ENCODE peak calls at places on chromosome 20, in nine cellular contexts. L is brain microvascular endothelial cell, Z is GM13976, R is adrenal gland, F is transverse colon, G is kidney, O is bronchial epithelial cell, H is pancreas, J is astrocyte. W is an unnamed sample.

GRCh38 chr20:49323622-49324238 is 45.9 kb upstream of the ZNFX1 start:
- DNase-seq in J (peak), O (peak), R (no peak), L (peak), F (no peak), G (no peak), Z (peak), H (no peak), W (no peak)

GRCh38 chr20:32490942-32491763 is 94.0 kb downstream of the NOL4L start:
- DNase-seq in F (no peak), Z (no peak), G (peak), J (no peak), R (no peak), L (no peak), H (no peak), O (no peak), W (no peak)

GRCh38 chr20:61660559-61660958 is 405.1 kb downstream of the TAF4 start:
- DNase-seq in L (no peak), R (no peak), G (no peak), H (no peak), F (no peak), Z (no peak), O (no peak), J (no peak), W (no peak)

GRCh38 chr20:48246391-48246790 is 461.1 kb upstream of the SULF2 start:
- DNase-seq in Z (no peak), H (no peak), L (no peak), G (no peak), F (no peak), J (no peak), O (no peak), R (no peak), W (no peak)

GRCh38 chr20:31849306-31849930 is 4.0 kb upstream of the FOXS1 start:
- DNase-seq in F (peak), H (peak), O (peak), J (no peak), Z (no peak), R (no peak), L (no peak), G (peak), W (no peak)

GRCh38 chr20:59775221-59776055 is 158.0 kb downstream of the SYCP2 start:
- DNase-seq in J (no peak), H (peak), G (no peak), O (no peak), L (no peak), R (peak), F (no peak), Z (peak), W (no peak)

GRCh38 chr20:881051-881820 is 34.9 kb downstream of the ANGPT4 start:
- DNase-seq in R (no peak), F (no peak), J (peak), O (peak), H (no peak), G (no peak), L (peak), Z (no peak), W (no peak)

GRCh38 chr20:60365063-60365640 is 406.9 kb downstream of the CDH26 start:
- DNase-seq in Z (no peak), H (no peak), L (no peak), J (no peak), F (no peak), R (no peak), O (no peak), G (no peak), W (no peak)

GRCh38 chr20:35972445-35972844 is 4.1 kb downstream of the CNBD2 start:
- DNase-seq in G (no peak), J (no peak), F (no peak), O (no peak), L (no peak), Z (no peak), H (no peak), R (no peak), W (no peak)

GRCh38 chr20:48750941-48751620 is 76.7 kb downstream of the PREX1 start:
- DNase-seq in Z (no peak), R (peak), G (peak), H (no peak), F (peak), O (no peak), L (no peak), J (peak), W (no peak)

GRCh38 chr20:46552460-46553420 is 2.3 kb upstream of the OCSTAMP start:
- DNase-seq in R (no peak), G (no peak), F (no peak), Z (peak), O (no peak), J (no peak), H (no peak), L (no peak), W (no peak)

GRCh38 chr20:12171927-12172581 is 254.4 kb downstream of the BTBD3 start:
- DNase-seq in O (no peak), G (no peak), L (peak), H (no peak), R (no peak), F (no peak), J (peak), Z (no peak), W (no peak)

GRCh38 chr20:57760698-57761412 is 51.0 kb upstream of the PMEPA1 start:
- DNase-seq in F (no peak), H (no peak), J (no peak), L (no peak), G (no peak), R (no peak), O (peak), Z (no peak), W (no peak)

GRCh38 chr20:38260378-38261053 is at the start of gene KIAA1755:
- DNase-seq in G (peak), Z (no peak), F (no peak), R (no peak), O (no peak), L (no peak), H (no peak), J (no peak), W (no peak)

GRCh38 chr20:10673176-10673830 is 496 bp downstream of the JAG1 start:
- DNase-seq in O (no peak), F (peak), R (peak), L (no peak), Z (peak), J (no peak), G (peak), H (peak), W (no peak)

GRCh38 chr20:49534314-49534713 is 33.6 kb downstream of the PTGIS start:
- DNase-seq in H (no peak), R (peak), F (peak), J (peak), O (peak), L (peak), Z (peak), G (no peak), W (no peak)

GRCh38 chr20:47043076-47043475 is 148.4 kb downstream of the EYA2 start:
- DNase-seq in O (no peak), H (no peak), J (no peak), F (no peak), Z (no peak), G (no peak), L (no peak), R (no peak), W (no peak)

GRCh38 chr20:50817776-50818172 is 22.9 kb downstream of the BCAS4 start:
- DNase-seq in L (no peak), R (no peak), G (peak), F (no peak), J (no peak), H (no peak), Z (no peak), O (no peak), W (no peak)

GRCh38 chr20:48617481-48617880 is 210.3 kb downstream of the PREX1 start:
- DNase-seq in F (no peak), Z (no peak), H (no peak), L (no peak), G (peak), O (no peak), R (no peak), J (no peak), W (no peak)

GRCh38 chr20:60310551-60310950 is 352.3 kb downstream of the CDH26 start:
- DNase-seq in R (no peak), F (no peak), G (no peak), L (no peak), O (no peak), H (no peak), J (no peak), Z (no peak), W (no peak)

GRCh38 chr20:1707588-1708449 is 50.2 kb upstream of the SIRPG start:
- DNase-seq in Z (no peak), R (no peak), J (no peak), O (no peak), G (no peak), H (no peak), F (no peak), L (no peak), W (no peak)

GRCh38 chr20:33415948-33416347 is 14.6 kb upstream of the CDK5RAP1 start:
- DNase-seq in Z (no peak), R (peak), L (no peak), G (peak), H (no peak), F (no peak), O (peak), J (no peak), W (no peak)

GRCh38 chr20:55194947-55195346 is 719.6 kb downstream of the DOK5 start:
- DNase-seq in H (no peak), J (no peak), Z (no peak), O (no peak), G (no peak), R (no peak), L (no peak), F (no peak), W (no peak)

GRCh38 chr20:21781446-21782075 is 76.1 kb downstream of the PAX1 start:
- DNase-seq in Z (no peak), G (no peak), J (no peak), H (no peak), O (no peak), F (no peak), R (no peak), L (no peak), W (no peak)

GRCh38 chr20:57707849-57708693 is 1.7 kb downstream of the PMEPA1 start:
- DNase-seq in Z (no peak), F (no peak), J (peak), L (no peak), R (no peak), H (no peak), G (no peak), O (no peak), W (no peak)

GRCh38 chr20:16518068-16518783 is 55.0 kb downstream of the KIF16B start:
- DNase-seq in Z (peak), H (no peak), J (peak), G (no peak), F (peak), L (peak), R (peak), O (peak), W (peak)
- TF ChIP-seq CTCF in Z (peak), H (peak), J (peak), G (peak), F (peak), L (peak), R (peak), O (peak), W (peak)

GRCh38 chr20:25070821-25071473 is 11.0 kb downstream of the VSX1 start:
- DNase-seq in F (peak), H (no peak), O (no peak), R (peak), L (no peak), Z (no peak), J (no peak), G (no peak), W (no peak)
- TF ChIP-seq CTCF in F (no peak), H (no peak), O (no peak), R (no peak), L (no peak), Z (no peak), J (no peak), G (no peak), W (no peak)

DNA sequence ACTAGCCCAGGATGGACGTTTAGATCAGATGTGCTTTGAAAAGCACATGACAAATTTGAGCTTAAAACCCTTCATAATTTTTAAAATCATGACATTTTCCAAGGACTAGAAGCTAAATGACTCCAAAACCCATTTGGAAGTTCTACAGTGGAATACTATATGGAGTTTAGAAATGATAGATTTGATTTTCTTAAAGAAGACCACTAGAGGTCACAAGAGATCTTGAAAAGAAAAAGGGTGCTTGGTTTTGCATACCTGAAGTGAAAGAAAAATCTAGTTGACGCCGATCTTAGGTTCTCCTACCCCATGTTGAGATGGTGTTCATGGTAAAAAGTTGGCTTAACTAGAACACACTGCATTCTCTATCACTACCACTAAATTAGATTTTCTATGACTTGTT is 31.5 kb downstream of the CFAP61 start:
- DNase-seq in R (no peak), F (no peak), O (peak), J (peak), G (no peak), H (no peak), L (no peak), Z (peak), W (no peak)
- TF ChIP-seq CTCF in R (peak), F (peak), O (peak), J (peak), G (peak), H (peak), L (peak), Z (peak), W (peak)

GRCh38 chr20:52747736-52748135 is 224.4 kb upstream of the TSHZ2 start:
- DNase-seq in R (no peak), Z (no peak), H (peak), G (no peak), L (no peak), J (peak), F (no peak), O (peak), W (no peak)
- TF ChIP-seq CTCF in R (no peak), Z (peak), H (peak), G (no peak), L (no peak), J (no peak), F (no peak), O (peak), W (peak)

DNA sequence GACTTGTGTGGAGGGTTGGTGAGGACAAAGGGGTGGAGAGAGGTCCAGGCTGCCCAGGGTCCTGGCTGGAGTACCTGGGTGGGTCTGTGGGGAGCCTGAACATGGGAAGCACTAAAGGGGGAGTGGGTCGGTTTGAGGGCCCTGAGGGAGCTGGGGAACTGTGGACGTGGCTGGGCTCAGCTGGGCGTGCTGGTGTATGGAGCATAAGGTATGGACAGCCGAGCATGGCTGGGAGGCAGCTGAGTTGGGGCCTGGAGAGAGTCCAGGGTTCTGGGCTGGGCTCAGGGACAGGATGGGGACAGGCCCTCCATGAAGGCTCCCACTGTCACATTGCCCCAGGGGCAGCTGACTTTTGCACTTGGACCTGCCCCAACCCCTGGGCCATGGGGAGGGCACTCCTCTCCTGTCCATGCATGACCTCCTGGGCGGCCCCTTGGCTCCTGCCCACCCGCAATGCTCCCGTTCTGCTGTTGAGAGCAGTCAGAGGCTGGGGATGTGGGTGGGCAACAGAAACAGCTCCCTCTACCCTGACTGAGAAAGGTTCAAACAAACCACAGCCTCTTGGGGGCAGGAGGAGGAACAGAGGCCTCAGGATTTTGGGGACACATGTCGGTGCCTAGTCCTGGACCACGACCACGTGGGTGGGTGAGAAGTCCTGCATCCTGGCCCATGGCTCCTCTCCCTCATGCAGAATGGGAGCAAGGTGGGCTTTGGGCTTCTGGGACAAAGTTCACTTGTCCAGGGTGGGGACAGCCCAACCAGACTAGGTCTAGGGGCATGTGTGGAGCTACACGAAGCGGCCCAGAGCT is 4.5 kb downstream of the C20orf204 start:
- DNase-seq in H (no peak), R (no peak), F (no peak), L (no peak), J (no peak), Z (no peak), O (no peak), G (peak), W (no peak)
- TF ChIP-seq CTCF in H (no peak), R (no peak), F (no peak), L (no peak), J (no peak), Z (no peak), O (no peak), G (no peak), W (no peak)

GRCh38 chr20:44579313-44580090 is 2.9 kb upstream of the PKIG start:
- DNase-seq in F (no peak), L (no peak), H (no peak), G (no peak), O (no peak), R (no peak), Z (no peak), J (no peak), W (no peak)

GRCh38 chr20:44574372-44574771 is 8.0 kb upstream of the PKIG start:
- DNase-seq in O (no peak), R (no peak), Z (no peak), J (no peak), G (no peak), F (no peak), L (no peak), H (no peak), W (no peak)

GRCh38 chr20:44573501-44573869 is 8.9 kb upstream of the PKIG start:
- DNase-seq in G (no peak), F (no peak), H (no peak), L (no peak), J (no peak), O (no peak), R (no peak), Z (no peak), W (no peak)

GRCh38 chr20:44572551-44573500 is 9.6 kb upstream of the PKIG start:
- DNase-seq in F (peak), J (peak), O (peak), R (peak), G (no peak), H (no peak), L (peak), Z (no peak), W (no peak)

GRCh38 chr20:44576297-44576696 is 6.1 kb upstream of the PKIG start:
- DNase-seq in L (peak), G (no peak), O (peak), R (no peak), F (no peak), Z (peak), H (no peak), J (no peak), W (no peak)
- TF ChIP-seq CTCF in L (peak), G (peak), O (no peak), R (no peak), F (peak), Z (peak), H (no peak), J (peak), W (no peak)